ENCODE peak calls at places on chromosomes 2 and 18, in ten cellular contexts. E is cardiac muscle cell; B is mesendoderm; X is CD4-positive, alpha-beta memory T cell; H is sigmoid colon; C is osteoblast; N is transverse colon; J is effector memory CD4-positive, alpha-beta T cell; W is neuronal stem cell; O is CD8-positive, alpha-beta T cell. A is an unnamed sample. For H3K4me1, the result is how much of the 10 kb centered on the place peaks cover.

GRCh38 chr2:198441246-198441645 is 636.9 kb downstream of the PLCL1 start:
- DNase-seq in X (no peak), E (no peak), H (no peak), N (no peak), C (no peak), J (no peak), O (no peak), W (no peak), B (peak), A (no peak)

GRCh38 chr2:216082805-216083204 is 1.1 kb downstream of the TMEM169 start:
- DNase-seq in J (no peak), W (no peak), C (no peak), X (no peak), E (peak), O (no peak), B (peak), H (no peak), N (peak), A (no peak)

GRCh38 chr2:2107140-2107539 is 223.9 kb downstream of the MYT1L start:
- DNase-seq in X (no peak), B (no peak), J (no peak), E (no peak), O (no peak), W (no peak), N (no peak), H (no peak), C (peak), A (no peak)

GRCh38 chr2:234676859-234677450 is 180.1 kb upstream of the ARL4C start:
- DNase-seq in C (no peak), X (no peak), B (no peak), H (no peak), N (no peak), O (no peak), E (no peak), J (no peak), W (peak), A (peak)

GRCh38 chr2:113707106-113707505 is 49.3 kb downstream of the SLC35F5 start:
- DNase-seq in N (no peak), B (no peak), C (no peak), X (no peak), E (peak), H (no peak), W (no peak), J (no peak), O (no peak), A (no peak)

GRCh38 chr2:196630531-196630930 is 9.0 kb upstream of the CCDC150 start:
- DNase-seq in O (no peak), J (no peak), H (no peak), B (no peak), C (no peak), E (no peak), X (no peak), N (no peak), W (no peak), A (no peak)

GRCh38 chr2:105380432-105381118 is 18.3 kb downstream of the FHL2 start:
- DNase-seq in O (no peak), C (no peak), B (no peak), J (no peak), X (no peak), N (no peak), W (no peak), E (peak), H (no peak), A (no peak)

GRCh38 chr2:42929985-42930581 is 137.7 kb upstream of the HAAO start:
- DNase-seq in E (peak), H (no peak), W (no peak), X (no peak), B (peak), J (no peak), C (peak), N (no peak), O (no peak), A (no peak)

GRCh38 chr2:85999131-85999831 is 106.4 kb downstream of the POLR1A start:
- DNase-seq in J (no peak), H (no peak), E (peak), X (peak), W (no peak), N (peak), O (peak), C (no peak), B (peak), A (no peak)

GRCh38 chr2:177327065-177327464 is 62.5 kb upstream of the NFE2L2 start:
- DNase-seq in J (no peak), O (no peak), E (no peak), W (no peak), B (no peak), C (no peak), X (no peak), H (no peak), N (no peak), A (no peak)

GRCh38 chr2:202361133-202361532 is 15.0 kb upstream of the BMPR2 start:
- DNase-seq in B (no peak), H (no peak), O (no peak), N (no peak), X (no peak), C (no peak), J (no peak), E (peak), W (no peak), A (no peak)

GRCh38 chr2:20457027-20457426 is 10.2 kb downstream of the RHOB start:
- DNase-seq in C (no peak), N (no peak), O (no peak), H (no peak), X (no peak), E (peak), B (no peak), J (no peak), W (no peak), A (no peak)

GRCh38 chr18:864872-865273 is 39.8 kb upstream of the ADCYAP1 start:
- DNase-seq in E (peak), W (peak), O (peak), J (peak), H (peak), C (peak), N (peak), B (peak), X (peak), A (peak)

GRCh38 chr2:201707753-201708152 is 9.3 kb upstream of the MPP4 start:
- DNase-seq in H (no peak), B (no peak), O (no peak), W (no peak), N (no peak), X (no peak), J (no peak), E (peak), C (peak), A (no peak)

GRCh38 chr2:222594679-222595078 is 61.2 kb downstream of the FARSB start:
- DNase-seq in W (no peak), H (no peak), C (peak), N (peak), B (no peak), O (no peak), J (no peak), X (no peak), E (peak), A (no peak)

GRCh38 chr2:38474833-38475566 is 97.9 kb upstream of the ATL2 start:
- DNase-seq in H (no peak), E (no peak), X (no peak), O (no peak), J (no peak), C (no peak), B (no peak), N (no peak), W (no peak), A (no peak)

GRCh38 chr2:160906878-160907277 is 253.3 kb upstream of the TANK start:
- DNase-seq in W (no peak), J (no peak), C (no peak), B (peak), H (no peak), O (no peak), N (no peak), E (no peak), X (no peak), A (peak)
- H3K4me3 ChIP-seq in W (no peak), J (no peak), C (no peak), B (no peak), H (no peak), O (no peak), N (no peak), E (no peak), X (no peak), A (no peak)

GRCh38 chr2:239548491-239548890 is 147.7 kb upstream of the HDAC4 start:
- DNase-seq in O (peak), W (no peak), N (no peak), H (peak), J (peak), B (no peak), C (no peak), E (no peak), X (peak), A (no peak)

GRCh38 chr2:239551206-239551605 is 150.4 kb upstream of the HDAC4 start:
- DNase-seq in B (no peak), C (no peak), E (no peak), X (no peak), W (no peak), H (peak), N (no peak), O (no peak), J (no peak), A (no peak)

GRCh38 chr2:239549711-239550265 is 149.0 kb upstream of the HDAC4 start:
- DNase-seq in J (no peak), E (no peak), W (no peak), X (no peak), H (peak), B (no peak), O (no peak), C (no peak), N (no peak), A (no peak)

GRCh38 chr2:239548965-239549595 is 148.3 kb upstream of the HDAC4 start:
- DNase-seq in O (no peak), X (no peak), W (no peak), B (no peak), N (no peak), J (no peak), E (no peak), H (peak), C (no peak), A (no peak)

DNA sequence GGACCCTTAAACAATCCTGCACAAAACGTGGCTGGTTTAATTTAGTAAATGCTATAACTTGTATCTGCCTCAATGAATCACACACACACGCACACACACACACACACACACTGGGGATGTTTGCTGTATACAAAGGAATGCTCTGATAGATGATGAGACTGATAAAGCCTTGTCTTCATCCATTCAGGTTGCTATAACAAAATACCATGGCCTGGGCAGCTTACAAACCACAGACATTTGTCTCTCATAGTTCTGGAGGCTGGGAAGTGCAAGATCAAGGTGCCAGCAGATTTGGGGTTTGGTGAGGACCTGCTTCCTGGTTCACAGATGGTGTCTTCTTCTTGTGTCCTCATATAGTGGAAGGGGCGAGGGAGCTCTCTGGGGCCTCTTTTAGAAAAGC is 149.5 kb upstream of the HDAC4 start:
- DNase-seq in E (no peak), B (peak), C (no peak), W (no peak), X (no peak), N (no peak), J (no peak), O (no peak), H (peak), A (no peak)
- H3K4me1 ChIP-seq in E (under half), B (under half), C (under half), W (under half), X (under half), N (under half), J (under half), O (under half), H (under half), A (under half)

GRCh38 chr2:176098366-176099158 is 1.0 kb upstream of the HOXD12 start:
- DNase-seq in J (no peak), C (no peak), N (no peak), O (no peak), E (no peak), X (no peak), W (no peak), H (no peak), B (no peak), A (no peak)

GRCh38 chr2:176099159-176099736 is 347 bp upstream of the HOXD12 start:
- DNase-seq in J (no peak), B (no peak), O (no peak), E (no peak), X (no peak), H (peak), N (no peak), W (no peak), C (no peak), A (no peak)

GRCh38 chr2:176096243-176096985 is 3.2 kb upstream of the HOXD12 start:
- DNase-seq in E (no peak), C (no peak), X (no peak), J (no peak), W (no peak), O (no peak), B (no peak), N (no peak), H (no peak), A (peak)

GRCh38 chr2:176096986-176097819 is 2.4 kb upstream of the HOXD12 start:
- DNase-seq in B (peak), W (no peak), X (peak), C (peak), N (peak), O (peak), E (peak), J (peak), H (peak), A (peak)

GRCh38 chr2:176097820-176098365 is 1.7 kb upstream of the HOXD12 start:
- DNase-seq in X (no peak), W (no peak), N (no peak), O (no peak), B (no peak), H (no peak), E (no peak), C (no peak), J (no peak), A (no peak)
- H3K4me3 ChIP-seq in X (no peak), W (no peak), N (peak), O (no peak), B (no peak), H (peak), E (no peak), C (peak), J (peak), A (peak)

DNA sequence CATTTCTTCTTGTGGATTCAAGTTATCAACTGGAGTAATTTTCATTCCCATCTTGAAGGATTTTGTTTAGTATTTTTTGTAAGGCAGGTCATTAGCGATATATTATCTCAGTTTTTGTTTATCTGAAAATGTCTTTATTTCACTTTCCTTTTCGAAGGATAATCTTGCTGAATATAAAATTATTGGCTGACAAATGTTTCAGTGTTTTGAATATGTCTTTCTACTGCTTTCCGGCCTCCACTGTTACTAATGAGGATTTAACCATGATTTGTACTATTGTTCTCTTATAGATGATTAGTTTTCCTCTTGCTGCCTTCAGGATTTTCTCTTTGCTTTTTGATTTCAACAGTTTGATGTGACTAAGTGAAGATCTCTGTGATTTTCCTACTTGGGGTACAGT is 58.3 kb upstream of the ZNF396 start:
- DNase-seq in X (no peak), J (no peak), E (no peak), H (no peak), W (no peak), B (no peak), C (no peak), O (no peak), N (no peak), A (no peak)
- H3K4me1 ChIP-seq in X (under half), J (under half), E (under half), H (under half), W (under half), B (under half), C (half or more), O (under half), N (under half), A (under half)

DNA sequence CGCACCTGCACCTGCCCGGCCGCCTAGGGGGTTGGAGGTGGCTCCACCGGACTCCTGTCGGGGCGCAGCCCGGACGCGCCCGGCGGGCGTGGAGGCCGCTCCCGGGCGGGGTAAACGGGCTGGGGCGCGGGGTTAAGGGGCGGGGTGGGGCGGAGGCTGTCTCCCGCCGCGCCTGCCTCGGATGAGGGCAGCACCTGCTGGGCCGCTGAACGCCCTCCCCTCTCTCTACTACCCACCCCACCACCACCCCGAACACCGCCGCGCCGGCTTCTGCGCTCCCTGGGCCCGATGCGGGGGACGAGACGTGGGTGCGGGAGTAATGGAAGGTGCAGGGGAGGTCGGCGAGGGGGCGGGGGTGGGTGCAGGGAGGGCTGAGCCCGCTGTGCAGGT is 224.8 kb upstream of the ID2 start:
- DNase-seq in J (peak), H (peak), C (no peak), N (peak), E (no peak), B (no peak), W (no peak), O (no peak), X (no peak), A (no peak)
- H3K4me3 ChIP-seq in J (peak), H (no peak), C (no peak), N (peak), E (no peak), B (no peak), W (no peak), O (peak), X (no peak), A (no peak)

DNA sequence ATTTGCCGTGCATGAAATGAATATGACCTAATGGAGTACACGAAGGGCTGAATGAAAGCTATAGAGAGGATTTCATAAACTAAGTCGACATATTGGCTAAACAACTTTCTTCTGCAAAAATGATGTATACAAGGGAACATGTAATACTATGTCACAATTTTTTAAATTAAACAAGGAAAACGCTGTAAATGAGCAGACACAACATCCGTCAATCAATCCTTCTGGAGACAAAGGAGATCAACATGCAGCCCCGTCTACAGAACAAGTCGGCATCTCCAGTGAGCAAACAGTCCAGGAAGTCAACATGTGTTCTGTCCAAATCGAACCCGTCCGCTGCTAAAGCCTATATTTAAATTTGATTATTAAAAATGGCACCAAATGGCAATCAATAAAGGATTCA is 180.8 kb downstream of the TCF4 start:
- DNase-seq in H (no peak), B (no peak), X (no peak), O (no peak), C (no peak), W (no peak), J (no peak), N (no peak), E (no peak), A (no peak)
- H3K4me1 ChIP-seq in H (under half), B (under half), X (under half), O (under half), C (under half), W (under half), J (under half), N (under half), E (under half), A (under half)

GRCh38 chr2:167480232-167480985 is 592.1 kb downstream of the XIRP2 start:
- DNase-seq in E (no peak), X (no peak), O (no peak), B (peak), C (peak), J (no peak), H (no peak), N (no peak), W (no peak), A (peak)
- H3K4me3 ChIP-seq in E (no peak), X (no peak), O (no peak), B (no peak), C (no peak), J (no peak), H (no peak), N (no peak), W (no peak), A (no peak)

GRCh38 chr2:207163815-207164747 is 1.7 kb downstream of the KLF7 start:
- DNase-seq in J (no peak), B (peak), C (peak), N (peak), E (peak), O (no peak), H (peak), W (no peak), X (no peak), A (peak)
- H3K4me1 ChIP-seq in J (under half), B (under half), C (under half), N (under half), E (under half), O (under half), H (under half), W (under half), X (under half), A (under half)

GRCh38 chr18:76565238-76566173 is 70.5 kb upstream of the ZNF516 start:
- DNase-seq in B (peak), X (no peak), J (no peak), H (peak), C (peak), O (no peak), W (peak), E (peak), N (peak), A (peak)
- H3K4me3 ChIP-seq in B (no peak), X (no peak), J (no peak), H (peak), C (peak), O (no peak), W (no peak), E (no peak), N (peak), A (peak)

DNA sequence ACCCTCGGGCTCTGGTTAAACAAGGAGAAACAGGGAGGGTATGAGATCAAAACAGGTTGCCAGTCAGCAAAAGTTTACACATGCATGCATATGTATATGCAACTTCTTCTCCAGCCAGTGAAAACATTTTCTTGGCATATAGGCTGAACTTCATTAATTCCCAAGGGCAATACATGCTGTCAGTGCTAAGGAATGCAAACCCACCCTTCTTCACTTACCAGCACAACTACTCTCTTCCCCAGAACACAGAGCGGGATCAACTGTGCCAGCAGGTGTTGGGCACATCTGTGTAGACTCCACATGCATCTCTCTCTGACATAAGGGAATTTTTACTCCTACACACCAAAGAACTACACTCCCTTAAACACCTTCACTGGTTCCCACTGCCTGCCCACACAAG is 175.9 kb downstream of the GFPT1 start:
- DNase-seq in H (no peak), X (no peak), J (no peak), N (no peak), E (no peak), O (no peak), B (no peak), C (no peak), W (no peak), A (no peak)
- H3K4me1 ChIP-seq in H (under half), X (under half), J (under half), N (under half), E (under half), O (under half), B (under half), C (under half), W (under half), A (under half)

A was measured in HAP-1.